ENCODE peak calls at places on chromosomes 13 and 19, in seven cellular contexts. N, S, B, U, Z, M and L are unnamed samples.

GRCh38 chr13:94966380-94966779 is 254.0 kb upstream of the SOX21 start:
- DNase-seq in S (no peak), Z (no peak), M (no peak), N (no peak), U (no peak), B (no peak), L (no peak)

GRCh38 chr19:39157275-39157996 is 31.9 kb downstream of the PAK4 start:
- DNase-seq in Z (no peak), S (no peak), N (no peak), B (no peak), U (no peak), M (no peak), L (peak)

GRCh38 chr13:102779426-102780159 is 6.0 kb upstream of the TEX30 start:
- DNase-seq in S (no peak), U (no peak), B (no peak), N (no peak), M (peak), Z (no peak), L (no peak)

GRCh38 chr13:110298566-110299321 is 8.2 kb downstream of the COL4A1 start:
- DNase-seq in Z (no peak), S (no peak), B (no peak), N (no peak), U (no peak), M (peak), L (no peak)

GRCh38 chr19:58439576-58440554 is at the start of gene ZNF132:
- DNase-seq in U (peak), Z (no peak), N (no peak), B (peak), S (peak), M (peak), L (peak)

GRCh38 chr19:7933828-7934725 is 8.1 kb upstream of the CTXN1 start:
- DNase-seq in S (no peak), M (no peak), Z (no peak), N (no peak), B (no peak), U (no peak), L (no peak)

GRCh38 chr13:36207672-36208071 is 6.7 kb downstream of the SOHLH2 start:
- DNase-seq in Z (no peak), M (no peak), S (no peak), U (no peak), B (no peak), N (no peak), L (peak)

GRCh38 chr13:44576396-44577235 is 486 bp upstream of the TSC22D1 start:
- DNase-seq in S (no peak), M (peak), U (peak), B (peak), N (no peak), Z (peak), L (no peak)

GRCh38 chr19:5430237-5430636 is 25.0 kb upstream of the ZNRF4 start:
- DNase-seq in N (no peak), B (no peak), U (no peak), M (no peak), S (no peak), Z (no peak), L (no peak)

GRCh38 chr19:55519461-55520311 is 17.2 kb downstream of the SBK2 start:
- DNase-seq in S (no peak), M (no peak), U (no peak), Z (no peak), B (no peak), N (no peak), L (peak)

GRCh38 chr13:49308104-49308875 is 60.6 kb downstream of the CDADC1 start:
- DNase-seq in S (no peak), Z (no peak), M (no peak), N (no peak), B (no peak), U (peak), L (peak)

GRCh38 chr13:48009298-48009697 is 8.2 kb upstream of the SUCLA2 start:
- DNase-seq in U (no peak), S (no peak), M (no peak), Z (no peak), B (no peak), N (no peak), L (peak)

GRCh38 chr19:39293394-39293793 is 2.8 kb upstream of the IFNL1 start:
- DNase-seq in B (no peak), M (no peak), S (no peak), N (no peak), U (no peak), Z (no peak), L (no peak)

GRCh38 chr19:21586341-21587116 is 81.1 kb downstream of the ZNF429 start:
- DNase-seq in N (no peak), S (no peak), Z (peak), B (no peak), U (no peak), M (peak), L (no peak)

GRCh38 chr19:13095393-13095784 is 7.3 kb downstream of the LYL1 start:
- DNase-seq in M (no peak), N (no peak), S (no peak), U (no peak), Z (no peak), B (no peak), L (no peak)

GRCh38 chr13:30726192-30726591 is 9.2 kb upstream of the ALOX5AP start:
- DNase-seq in N (no peak), S (no peak), Z (no peak), B (no peak), U (no peak), M (no peak), L (no peak)

GRCh38 chr19:33409035-33409434 is 35.5 kb downstream of the CEBPG start:
- DNase-seq in M (no peak), Z (no peak), B (no peak), U (no peak), S (no peak), N (no peak), L (no peak)

GRCh38 chr19:17248011-17248776 is 2.5 kb upstream of the NR2F6 start:
- DNase-seq in B (no peak), N (no peak), Z (no peak), M (no peak), U (no peak), S (no peak), L (no peak)

GRCh38 chr13:73248154-73248553 is 189.3 kb downstream of the KLF5 start:
- DNase-seq in U (no peak), B (no peak), M (no peak), N (no peak), S (no peak), Z (no peak), L (no peak)

GRCh38 chr13:27621366-27622101 is at the start of gene POLR1D:
- DNase-seq in U (peak), N (peak), B (peak), Z (peak), S (peak), M (peak), L (peak)

GRCh38 chr13:89755729-89756492 is 1591.6 kb upstream of the MIR17HG start:
- DNase-seq in B (no peak), U (no peak), M (no peak), Z (no peak), N (no peak), S (no peak), L (no peak)

GRCh38 chr19:17450264-17451075 is 2.0 kb upstream of the TMEM221 start:
- DNase-seq in S (no peak), U (no peak), M (peak), Z (no peak), N (no peak), B (no peak), L (no peak)